ENCODE peak calls at places on chromosomes 2 and 18, in six cellular contexts. S, O, M, K, G and F are unnamed samples. For H3K4me1, the result is how much of the 10 kb centered on the place peaks cover.

GRCh38 chr2:64225491-64225890 is 81.3 kb upstream of the PELI1 start:
- ATAC-seq in S (no peak), O (no peak), M (no peak), K (no peak), G (no peak), F (no peak)

GRCh38 chr18:57437782-57438668 is 2.9 kb downstream of the ONECUT2 start:
- ATAC-seq in S (peak), O (peak), M (no peak), K (peak), G (peak), F (no peak)

GRCh38 chr2:120456867-120457266 is 110.9 kb downstream of the INHBB start:
- ATAC-seq in S (peak), O (no peak), M (peak), K (no peak), G (peak), F (no peak)

GRCh38 chr2:138275881-138276280 is 225.7 kb upstream of the SPOPL start:
- ATAC-seq in S (peak), O (peak), M (no peak), K (no peak), G (peak), F (no peak)

GRCh38 chr18:9516437-9517064 is 41.2 kb downstream of the RALBP1 start:
- ATAC-seq in S (no peak), O (peak), M (peak), K (peak), G (no peak), F (no peak)

GRCh38 chr18:77111449-77112160 is 21.0 kb downstream of the MBP start:
- ATAC-seq in S (no peak), O (peak), M (no peak), K (no peak), G (no peak), F (no peak)

GRCh38 chr2:227454323-227454860 is 17.6 kb upstream of the AGFG1 start:
- ATAC-seq in S (no peak), O (no peak), M (no peak), K (no peak), G (peak), F (no peak)

GRCh38 chr2:47088371-47089082 is 66.6 kb downstream of the STPG4 start:
- ATAC-seq in S (peak), O (no peak), M (peak), K (peak), G (peak), F (peak)

GRCh38 chr2:80073134-80073561 is 231.4 kb downstream of the LRRTM1 start:
- ATAC-seq in S (peak), O (peak), M (peak), K (peak), G (peak), F (no peak)

GRCh38 chr18:34203866-34204265 is 20.8 kb downstream of the NOL4 start:
- ATAC-seq in S (no peak), O (no peak), M (no peak), K (peak), G (no peak), F (no peak)

GRCh38 chr2:237550057-237550415 is 16.3 kb upstream of the PRLH start:
- ATAC-seq in S (no peak), O (no peak), M (no peak), K (no peak), G (no peak), F (no peak)

GRCh38 chr2:200788129-200788718 is 23.5 kb upstream of the BZW1 start:
- ATAC-seq in S (peak), O (no peak), M (no peak), K (no peak), G (no peak), F (no peak)

GRCh38 chr2:217714268-217714643 is 288.5 kb downstream of the TNS1 start:
- ATAC-seq in S (peak), O (peak), M (no peak), K (no peak), G (peak), F (peak)

GRCh38 chr2:182280128-182280527 is 146.7 kb downstream of the PDE1A start:
- ATAC-seq in S (no peak), O (no peak), M (no peak), K (no peak), G (no peak), F (no peak)

DNA sequence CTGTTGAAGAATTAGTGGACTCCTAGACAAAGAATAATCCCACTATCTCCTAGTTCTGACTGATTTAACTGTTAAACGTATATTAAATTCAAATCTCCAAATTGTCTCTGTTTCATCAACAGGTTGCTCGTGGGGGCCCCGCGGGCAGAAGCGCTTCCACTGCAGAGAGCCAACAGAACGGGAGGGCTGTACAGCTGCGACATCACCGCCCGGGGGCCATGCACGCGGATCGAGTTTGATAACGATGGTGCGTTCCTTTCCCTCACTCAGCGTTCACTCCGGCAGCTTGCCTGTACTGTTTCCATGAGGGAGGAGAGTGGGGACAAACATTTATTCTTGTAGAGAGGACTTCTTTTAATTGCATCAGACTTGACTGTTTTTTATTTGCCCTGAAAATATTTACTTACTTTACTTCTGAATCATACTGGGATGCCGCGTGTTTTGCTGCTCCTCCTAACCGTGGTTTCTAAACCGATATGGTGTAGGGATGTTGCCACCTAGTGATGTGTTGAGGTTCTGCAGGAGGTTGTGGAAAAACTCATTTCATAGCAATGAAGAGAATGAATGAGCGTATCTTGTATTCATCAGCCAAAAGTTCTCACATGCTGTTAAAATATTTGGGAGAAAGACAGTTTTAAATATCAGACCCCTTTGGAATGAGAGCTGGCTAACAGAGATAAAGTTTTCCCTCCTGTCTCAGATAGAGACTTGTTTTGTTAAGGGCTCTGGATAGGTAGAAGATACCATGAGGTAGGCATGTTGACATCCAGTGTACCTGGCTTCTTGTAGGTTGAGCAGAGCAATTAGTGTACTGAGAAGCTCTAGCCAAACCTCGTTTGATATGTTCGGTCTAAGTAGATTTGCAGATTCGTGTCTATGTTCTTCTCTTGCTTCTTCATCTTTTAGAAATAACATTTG is 38.3 kb downstream of the ITGA6 start:
- ATAC-seq in S (peak), O (peak), M (peak), K (peak), G (peak), F (peak)
- H3K4me3 ChIP-seq in S (peak), O (peak), M (no peak), K (no peak), G (no peak), F (no peak)

DNA sequence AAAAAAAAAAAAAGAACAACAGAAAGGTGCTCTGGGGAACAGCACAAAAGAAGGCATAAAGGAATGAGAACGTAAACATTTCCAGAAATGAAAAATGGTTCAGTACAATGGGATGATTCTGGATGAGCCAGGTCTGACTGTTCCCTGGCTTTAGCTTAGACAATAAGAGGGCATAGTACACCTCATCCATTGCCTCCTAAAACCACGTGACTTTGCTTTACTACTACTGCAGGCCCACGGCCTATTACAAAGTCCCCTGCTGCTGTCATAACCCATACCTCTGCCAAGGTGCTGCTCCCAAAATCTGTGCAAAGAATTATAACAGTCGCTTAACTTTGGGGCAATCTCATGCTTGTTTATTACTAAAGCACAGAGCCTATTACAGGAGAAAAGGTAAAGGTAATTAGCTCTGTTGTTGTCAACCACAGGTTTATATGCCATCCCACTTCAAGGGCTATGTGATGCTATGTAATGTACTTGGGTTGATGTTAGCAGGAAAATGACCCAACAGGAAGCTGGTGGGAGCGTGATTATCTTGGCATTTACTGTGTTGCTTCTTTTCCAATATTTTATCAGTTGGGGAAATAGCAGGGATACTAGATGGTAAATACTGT is 26.8 kb downstream of the STK17B start:
- ATAC-seq in S (no peak), O (no peak), M (no peak), K (peak), G (no peak), F (no peak)
- H3K4me1 ChIP-seq in S (under half), O (under half), M (under half), K (under half), G (under half), F (under half)

DNA sequence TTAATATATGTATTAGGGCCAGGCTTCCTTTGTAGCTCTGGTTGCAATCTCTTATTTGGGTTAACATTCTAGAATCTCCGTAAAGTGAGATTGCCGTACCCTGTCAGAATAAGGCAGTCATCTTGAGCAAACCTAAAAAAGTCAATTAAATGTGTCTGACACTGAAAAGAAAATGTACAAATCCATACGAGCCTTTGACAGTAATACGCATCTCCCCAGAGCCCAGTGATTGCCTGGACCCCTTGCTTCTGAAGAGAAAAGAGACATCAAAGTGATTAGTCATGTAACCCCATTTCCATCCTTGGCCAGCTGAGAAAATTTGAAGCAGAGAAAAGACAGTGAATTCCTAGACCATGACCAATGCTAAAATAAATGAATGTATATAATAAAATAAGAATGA is 1499.4 kb downstream of the SUCLG1 start:
- ATAC-seq in S (no peak), O (no peak), M (no peak), K (no peak), G (no peak), F (no peak)
- TF ChIP-seq EP300 in S (no peak), O (no peak), M (no peak), K (no peak), G (no peak), F (no peak)

GRCh38 chr2:48357351-48357750 is 172.6 kb upstream of the STON1 start:
- ATAC-seq in S (no peak), O (no peak), M (peak), K (no peak), G (no peak), F (no peak)
- H3K4me3 ChIP-seq in S (no peak), O (no peak), M (no peak), K (no peak), G (no peak), F (no peak)

GRCh38 chr2:65373365-65373918 is 59.0 kb downstream of the SPRED2 start:
- ATAC-seq in S (peak), O (no peak), M (no peak), K (no peak), G (peak), F (no peak)
- H3K4me1 ChIP-seq in S (half or more), O (half or more), M (half or more), K (under half), G (half or more), F (under half)

DNA sequence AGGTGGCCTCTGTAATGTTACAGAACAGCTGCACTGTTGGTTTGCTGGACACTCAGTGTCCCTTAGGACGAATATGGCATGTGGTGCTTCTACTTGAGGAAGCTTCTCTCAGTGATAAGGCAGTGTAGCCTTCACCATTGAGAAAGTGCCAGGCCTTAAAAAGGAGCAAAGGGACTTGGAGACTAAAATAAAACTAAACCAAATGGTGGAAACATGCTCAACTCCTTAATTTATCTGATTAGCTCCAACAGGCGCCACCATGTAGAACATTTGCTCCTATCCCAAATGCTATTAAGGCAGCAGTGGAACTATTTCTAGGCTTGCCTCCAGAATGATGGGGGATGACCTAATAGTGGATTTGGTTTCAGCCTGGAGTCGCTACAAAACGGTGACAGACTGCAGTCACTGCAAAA is 77.5 kb upstream of the MYL1 start:
- ATAC-seq in S (no peak), O (no peak), M (no peak), K (no peak), G (no peak), F (no peak)
- TF ChIP-seq EP300 in S (no peak), O (no peak), M (no peak), K (no peak), G (no peak), F (no peak)